ENCODE peak calls at places on chromosomes 12 and 14, in four cellular contexts. One of them, this sample, is unnamed.

GRCh38 chr14:90388437-90388836 is 8.4 kb upstream of the CALM1 start:
- DNase-seq in psoas muscle: peak
- DNase-seq in stimulated activated CD4-positive, alpha-beta T cell treated with anti-CD3 and anti-CD28 coated beads, Interleukin-1b, Interleukin-23, amount 100 ng/mL, for 48 hours: peak
- DNase-seq in stimulated activated CD8-positive, alpha-beta memory T cell treated with anti-CD3 and anti-CD28 coated beads, Interleukin-7, amount 100 ng/mL, for 1 hour: no peak
- DNase-seq in this sample: no peak

GRCh38 chr12:94889512-94890210 is 113.8 kb downstream of the NDUFA12 start:
- DNase-seq in psoas muscle: no peak
- DNase-seq in stimulated activated CD8-positive, alpha-beta memory T cell treated with anti-CD3 and anti-CD28 coated beads, Interleukin-7, amount 100 ng/mL, for 1 hour: no peak
- DNase-seq in stimulated activated CD4-positive, alpha-beta T cell treated with anti-CD3 and anti-CD28 coated beads, Interleukin-1b, Interleukin-23, amount 100 ng/mL, for 48 hours: no peak
- DNase-seq in this sample: peak

GRCh38 chr12:116916714-116917114 is 6.0 kb downstream of the FBXW8 start:
- DNase-seq in stimulated activated CD4-positive, alpha-beta T cell treated with anti-CD3 and anti-CD28 coated beads, Interleukin-1b, Interleukin-23, amount 100 ng/mL, for 48 hours: peak
- DNase-seq in stimulated activated CD8-positive, alpha-beta memory T cell treated with anti-CD3 and anti-CD28 coated beads, Interleukin-7, amount 100 ng/mL, for 1 hour: peak
- DNase-seq in psoas muscle: no peak
- DNase-seq in this sample: no peak

GRCh38 chr14:71403673-71404072 is 496.4 kb downstream of the PCNX1 start:
- DNase-seq in stimulated activated CD4-positive, alpha-beta T cell treated with anti-CD3 and anti-CD28 coated beads, Interleukin-1b, Interleukin-23, amount 100 ng/mL, for 48 hours: peak
- DNase-seq in psoas muscle: no peak
- DNase-seq in stimulated activated CD8-positive, alpha-beta memory T cell treated with anti-CD3 and anti-CD28 coated beads, Interleukin-7, amount 100 ng/mL, for 1 hour: no peak
- DNase-seq in this sample: peak

GRCh38 chr12:47903151-47903611 is 1.6 kb downstream of the VDR start:
- DNase-seq in psoas muscle: no peak
- DNase-seq in stimulated activated CD8-positive, alpha-beta memory T cell treated with anti-CD3 and anti-CD28 coated beads, Interleukin-7, amount 100 ng/mL, for 1 hour: no peak
- DNase-seq in stimulated activated CD4-positive, alpha-beta T cell treated with anti-CD3 and anti-CD28 coated beads, Interleukin-1b, Interleukin-23, amount 100 ng/mL, for 48 hours: peak
- DNase-seq in this sample: no peak

GRCh38 chr14:95413289-95414215 is 93.8 kb upstream of the CLMN start:
- DNase-seq in stimulated activated CD8-positive, alpha-beta memory T cell treated with anti-CD3 and anti-CD28 coated beads, Interleukin-7, amount 100 ng/mL, for 1 hour: no peak
- DNase-seq in psoas muscle: no peak
- DNase-seq in stimulated activated CD4-positive, alpha-beta T cell treated with anti-CD3 and anti-CD28 coated beads, Interleukin-1b, Interleukin-23, amount 100 ng/mL, for 48 hours: no peak
- DNase-seq in this sample: no peak

GRCh38 chr12:46489951-46490388 is 117.4 kb upstream of the SLC38A2 start:
- DNase-seq in psoas muscle: no peak
- DNase-seq in stimulated activated CD8-positive, alpha-beta memory T cell treated with anti-CD3 and anti-CD28 coated beads, Interleukin-7, amount 100 ng/mL, for 1 hour: no peak
- DNase-seq in stimulated activated CD4-positive, alpha-beta T cell treated with anti-CD3 and anti-CD28 coated beads, Interleukin-1b, Interleukin-23, amount 100 ng/mL, for 48 hours: no peak
- DNase-seq in this sample: no peak

GRCh38 chr14:74349757-74350156 is 1.5 kb downstream of the VRTN start:
- DNase-seq in stimulated activated CD8-positive, alpha-beta memory T cell treated with anti-CD3 and anti-CD28 coated beads, Interleukin-7, amount 100 ng/mL, for 1 hour: no peak
- DNase-seq in stimulated activated CD4-positive, alpha-beta T cell treated with anti-CD3 and anti-CD28 coated beads, Interleukin-1b, Interleukin-23, amount 100 ng/mL, for 48 hours: no peak
- DNase-seq in psoas muscle: no peak
- DNase-seq in this sample: no peak

GRCh38 chr12:89901319-89901718 is 192.7 kb upstream of the ATP2B1 start:
- DNase-seq in stimulated activated CD8-positive, alpha-beta memory T cell treated with anti-CD3 and anti-CD28 coated beads, Interleukin-7, amount 100 ng/mL, for 1 hour: no peak
- DNase-seq in psoas muscle: no peak
- DNase-seq in stimulated activated CD4-positive, alpha-beta T cell treated with anti-CD3 and anti-CD28 coated beads, Interleukin-1b, Interleukin-23, amount 100 ng/mL, for 48 hours: no peak
- DNase-seq in this sample: no peak

GRCh38 chr14:94342334-94342934 is 19.3 kb upstream of the SERPINA6 start:
- DNase-seq in psoas muscle: peak
- DNase-seq in stimulated activated CD8-positive, alpha-beta memory T cell treated with anti-CD3 and anti-CD28 coated beads, Interleukin-7, amount 100 ng/mL, for 1 hour: no peak
- DNase-seq in stimulated activated CD4-positive, alpha-beta T cell treated with anti-CD3 and anti-CD28 coated beads, Interleukin-1b, Interleukin-23, amount 100 ng/mL, for 48 hours: peak
- DNase-seq in this sample: no peak

GRCh38 chr12:64737539-64737938 is 21.7 kb downstream of the GNS start:
- DNase-seq in stimulated activated CD4-positive, alpha-beta T cell treated with anti-CD3 and anti-CD28 coated beads, Interleukin-1b, Interleukin-23, amount 100 ng/mL, for 48 hours: peak
- DNase-seq in stimulated activated CD8-positive, alpha-beta memory T cell treated with anti-CD3 and anti-CD28 coated beads, Interleukin-7, amount 100 ng/mL, for 1 hour: no peak
- DNase-seq in psoas muscle: no peak
- DNase-seq in this sample: no peak

GRCh38 chr14:34081126-34081575 is 130.3 kb upstream of the EGLN3 start:
- DNase-seq in stimulated activated CD8-positive, alpha-beta memory T cell treated with anti-CD3 and anti-CD28 coated beads, Interleukin-7, amount 100 ng/mL, for 1 hour: no peak
- DNase-seq in stimulated activated CD4-positive, alpha-beta T cell treated with anti-CD3 and anti-CD28 coated beads, Interleukin-1b, Interleukin-23, amount 100 ng/mL, for 48 hours: no peak
- DNase-seq in psoas muscle: no peak
- DNase-seq in this sample: no peak

GRCh38 chr12:129337413-129337812 is 484.1 kb downstream of the GLT1D1 start:
- DNase-seq in stimulated activated CD4-positive, alpha-beta T cell treated with anti-CD3 and anti-CD28 coated beads, Interleukin-1b, Interleukin-23, amount 100 ng/mL, for 48 hours: no peak
- DNase-seq in stimulated activated CD8-positive, alpha-beta memory T cell treated with anti-CD3 and anti-CD28 coated beads, Interleukin-7, amount 100 ng/mL, for 1 hour: no peak
- DNase-seq in psoas muscle: no peak
- DNase-seq in this sample: no peak

GRCh38 chr12:24798335-24798734 is 150.6 kb downstream of the BCAT1 start:
- DNase-seq in stimulated activated CD4-positive, alpha-beta T cell treated with anti-CD3 and anti-CD28 coated beads, Interleukin-1b, Interleukin-23, amount 100 ng/mL, for 48 hours: no peak
- DNase-seq in stimulated activated CD8-positive, alpha-beta memory T cell treated with anti-CD3 and anti-CD28 coated beads, Interleukin-7, amount 100 ng/mL, for 1 hour: no peak
- DNase-seq in psoas muscle: no peak
- DNase-seq in this sample: no peak

GRCh38 chr12:6276247-6276887 is 34.1 kb upstream of the PLEKHG6 start:
- DNase-seq in stimulated activated CD4-positive, alpha-beta T cell treated with anti-CD3 and anti-CD28 coated beads, Interleukin-1b, Interleukin-23, amount 100 ng/mL, for 48 hours: no peak
- DNase-seq in psoas muscle: no peak
- DNase-seq in stimulated activated CD8-positive, alpha-beta memory T cell treated with anti-CD3 and anti-CD28 coated beads, Interleukin-7, amount 100 ng/mL, for 1 hour: no peak
- DNase-seq in this sample: no peak

GRCh38 chr12:89278169-89278568 is 74.1 kb downstream of the DUSP6 start:
- DNase-seq in stimulated activated CD8-positive, alpha-beta memory T cell treated with anti-CD3 and anti-CD28 coated beads, Interleukin-7, amount 100 ng/mL, for 1 hour: no peak
- DNase-seq in stimulated activated CD4-positive, alpha-beta T cell treated with anti-CD3 and anti-CD28 coated beads, Interleukin-1b, Interleukin-23, amount 100 ng/mL, for 48 hours: no peak
- DNase-seq in psoas muscle: no peak
- DNase-seq in this sample: no peak

GRCh38 chr14:92615451-92615850 is 101.9 kb downstream of the RIN3 start:
- DNase-seq in stimulated activated CD4-positive, alpha-beta T cell treated with anti-CD3 and anti-CD28 coated beads, Interleukin-1b, Interleukin-23, amount 100 ng/mL, for 48 hours: peak
- DNase-seq in stimulated activated CD8-positive, alpha-beta memory T cell treated with anti-CD3 and anti-CD28 coated beads, Interleukin-7, amount 100 ng/mL, for 1 hour: peak
- DNase-seq in psoas muscle: no peak
- DNase-seq in this sample: no peak

GRCh38 chr12:54357802-54358619 is 6.3 kb downstream of the GPR84 start:
- DNase-seq in psoas muscle: no peak
- DNase-seq in stimulated activated CD8-positive, alpha-beta memory T cell treated with anti-CD3 and anti-CD28 coated beads, Interleukin-7, amount 100 ng/mL, for 1 hour: no peak
- DNase-seq in stimulated activated CD4-positive, alpha-beta T cell treated with anti-CD3 and anti-CD28 coated beads, Interleukin-1b, Interleukin-23, amount 100 ng/mL, for 48 hours: peak
- DNase-seq in this sample: peak

GRCh38 chr12:127926004-127926403 is 341.0 kb upstream of the TMEM132C start:
- DNase-seq in psoas muscle: no peak
- DNase-seq in stimulated activated CD8-positive, alpha-beta memory T cell treated with anti-CD3 and anti-CD28 coated beads, Interleukin-7, amount 100 ng/mL, for 1 hour: no peak
- DNase-seq in stimulated activated CD4-positive, alpha-beta T cell treated with anti-CD3 and anti-CD28 coated beads, Interleukin-1b, Interleukin-23, amount 100 ng/mL, for 48 hours: no peak
- DNase-seq in this sample: no peak

GRCh38 chr14:32470161-32470705 is 141.1 kb downstream of the AKAP6 start:
- DNase-seq in stimulated activated CD4-positive, alpha-beta T cell treated with anti-CD3 and anti-CD28 coated beads, Interleukin-1b, Interleukin-23, amount 100 ng/mL, for 48 hours: no peak
- DNase-seq in stimulated activated CD8-positive, alpha-beta memory T cell treated with anti-CD3 and anti-CD28 coated beads, Interleukin-7, amount 100 ng/mL, for 1 hour: no peak
- DNase-seq in psoas muscle: no peak
- DNase-seq in this sample: no peak

GRCh38 chr14:80211143-80212024 is at the start of gene DIO2:
- DNase-seq in stimulated activated CD8-positive, alpha-beta memory T cell treated with anti-CD3 and anti-CD28 coated beads, Interleukin-7, amount 100 ng/mL, for 1 hour: no peak
- DNase-seq in psoas muscle: peak
- DNase-seq in stimulated activated CD4-positive, alpha-beta T cell treated with anti-CD3 and anti-CD28 coated beads, Interleukin-1b, Interleukin-23, amount 100 ng/mL, for 48 hours: no peak
- DNase-seq in this sample: no peak

GRCh38 chr12:15536446-15536845 is 214.1 kb downstream of the PTPRO start:
- DNase-seq in psoas muscle: no peak
- DNase-seq in stimulated activated CD8-positive, alpha-beta memory T cell treated with anti-CD3 and anti-CD28 coated beads, Interleukin-7, amount 100 ng/mL, for 1 hour: no peak
- DNase-seq in stimulated activated CD4-positive, alpha-beta T cell treated with anti-CD3 and anti-CD28 coated beads, Interleukin-1b, Interleukin-23, amount 100 ng/mL, for 48 hours: no peak
- DNase-seq in this sample: no peak

GRCh38 chr12:124559182-124560017 is 8.0 kb downstream of the NCOR2 start:
- DNase-seq in stimulated activated CD4-positive, alpha-beta T cell treated with anti-CD3 and anti-CD28 coated beads, Interleukin-1b, Interleukin-23, amount 100 ng/mL, for 48 hours: no peak
- DNase-seq in stimulated activated CD8-positive, alpha-beta memory T cell treated with anti-CD3 and anti-CD28 coated beads, Interleukin-7, amount 100 ng/mL, for 1 hour: no peak
- DNase-seq in psoas muscle: no peak
- DNase-seq in this sample: no peak

GRCh38 chr12:50600364-50600763 is 95.6 kb downstream of the DIP2B start:
- DNase-seq in stimulated activated CD8-positive, alpha-beta memory T cell treated with anti-CD3 and anti-CD28 coated beads, Interleukin-7, amount 100 ng/mL, for 1 hour: no peak
- DNase-seq in psoas muscle: no peak
- DNase-seq in stimulated activated CD4-positive, alpha-beta T cell treated with anti-CD3 and anti-CD28 coated beads, Interleukin-1b, Interleukin-23, amount 100 ng/mL, for 48 hours: no peak
- DNase-seq in this sample: no peak

GRCh38 chr12:46174061-46174662 is 94.7 kb downstream of the SLC38A1 start:
- DNase-seq in psoas muscle: no peak
- DNase-seq in stimulated activated CD8-positive, alpha-beta memory T cell treated with anti-CD3 and anti-CD28 coated beads, Interleukin-7, amount 100 ng/mL, for 1 hour: no peak
- DNase-seq in stimulated activated CD4-positive, alpha-beta T cell treated with anti-CD3 and anti-CD28 coated beads, Interleukin-1b, Interleukin-23, amount 100 ng/mL, for 48 hours: no peak
- DNase-seq in this sample: no peak

GRCh38 chr12:65881348-65881961 is 57.2 kb downstream of the HMGA2 start:
- DNase-seq in stimulated activated CD4-positive, alpha-beta T cell treated with anti-CD3 and anti-CD28 coated beads, Interleukin-1b, Interleukin-23, amount 100 ng/mL, for 48 hours: no peak
- DNase-seq in psoas muscle: peak
- DNase-seq in stimulated activated CD8-positive, alpha-beta memory T cell treated with anti-CD3 and anti-CD28 coated beads, Interleukin-7, amount 100 ng/mL, for 1 hour: no peak
- DNase-seq in this sample: peak

GRCh38 chr12:57718641-57719528 is 19.7 kb downstream of the AGAP2 start:
- DNase-seq in stimulated activated CD8-positive, alpha-beta memory T cell treated with anti-CD3 and anti-CD28 coated beads, Interleukin-7, amount 100 ng/mL, for 1 hour: no peak
- DNase-seq in stimulated activated CD4-positive, alpha-beta T cell treated with anti-CD3 and anti-CD28 coated beads, Interleukin-1b, Interleukin-23, amount 100 ng/mL, for 48 hours: no peak
- DNase-seq in psoas muscle: no peak
- DNase-seq in this sample: no peak

GRCh38 chr12:122687091-122687490 is 16.1 kb downstream of the HCAR2 start:
- DNase-seq in psoas muscle: no peak
- DNase-seq in stimulated activated CD8-positive, alpha-beta memory T cell treated with anti-CD3 and anti-CD28 coated beads, Interleukin-7, amount 100 ng/mL, for 1 hour: no peak
- DNase-seq in stimulated activated CD4-positive, alpha-beta T cell treated with anti-CD3 and anti-CD28 coated beads, Interleukin-1b, Interleukin-23, amount 100 ng/mL, for 48 hours: no peak
- DNase-seq in this sample: no peak

GRCh38 chr12:89470741-89471504 is 53.7 kb downstream of the GALNT4 start:
- DNase-seq in stimulated activated CD4-positive, alpha-beta T cell treated with anti-CD3 and anti-CD28 coated beads, Interleukin-1b, Interleukin-23, amount 100 ng/mL, for 48 hours: no peak
- DNase-seq in psoas muscle: no peak
- DNase-seq in stimulated activated CD8-positive, alpha-beta memory T cell treated with anti-CD3 and anti-CD28 coated beads, Interleukin-7, amount 100 ng/mL, for 1 hour: no peak
- DNase-seq in this sample: no peak

GRCh38 chr12:66107451-66107915 is 23.1 kb downstream of the LLPH start:
- DNase-seq in stimulated activated CD8-positive, alpha-beta memory T cell treated with anti-CD3 and anti-CD28 coated beads, Interleukin-7, amount 100 ng/mL, for 1 hour: no peak
- DNase-seq in psoas muscle: peak
- DNase-seq in stimulated activated CD4-positive, alpha-beta T cell treated with anti-CD3 and anti-CD28 coated beads, Interleukin-1b, Interleukin-23, amount 100 ng/mL, for 48 hours: peak
- DNase-seq in this sample: peak

GRCh38 chr12:63068857-63069442 is 82.1 kb downstream of the AVPR1A start:
- DNase-seq in psoas muscle: no peak
- DNase-seq in stimulated activated CD8-positive, alpha-beta memory T cell treated with anti-CD3 and anti-CD28 coated beads, Interleukin-7, amount 100 ng/mL, for 1 hour: no peak
- DNase-seq in stimulated activated CD4-positive, alpha-beta T cell treated with anti-CD3 and anti-CD28 coated beads, Interleukin-1b, Interleukin-23, amount 100 ng/mL, for 48 hours: no peak
- DNase-seq in this sample: peak

GRCh38 chr12:48143898-48144297 is 13.4 kb downstream of the ASB8 start:
- DNase-seq in stimulated activated CD4-positive, alpha-beta T cell treated with anti-CD3 and anti-CD28 coated beads, Interleukin-1b, Interleukin-23, amount 100 ng/mL, for 48 hours: no peak
- DNase-seq in stimulated activated CD8-positive, alpha-beta memory T cell treated with anti-CD3 and anti-CD28 coated beads, Interleukin-7, amount 100 ng/mL, for 1 hour: no peak
- DNase-seq in psoas muscle: no peak
- DNase-seq in this sample: no peak

GRCh38 chr12:17666641-17667324 is 423.2 kb downstream of the RERGL start:
- DNase-seq in stimulated activated CD8-positive, alpha-beta memory T cell treated with anti-CD3 and anti-CD28 coated beads, Interleukin-7, amount 100 ng/mL, for 1 hour: no peak
- DNase-seq in psoas muscle: no peak
- DNase-seq in stimulated activated CD4-positive, alpha-beta T cell treated with anti-CD3 and anti-CD28 coated beads, Interleukin-1b, Interleukin-23, amount 100 ng/mL, for 48 hours: no peak
- DNase-seq in this sample: no peak

GRCh38 chr14:63277784-63278183 is 41.0 kb downstream of the GPHB5 start:
- DNase-seq in stimulated activated CD4-positive, alpha-beta T cell treated with anti-CD3 and anti-CD28 coated beads, Interleukin-1b, Interleukin-23, amount 100 ng/mL, for 48 hours: no peak
- DNase-seq in stimulated activated CD8-positive, alpha-beta memory T cell treated with anti-CD3 and anti-CD28 coated beads, Interleukin-7, amount 100 ng/mL, for 1 hour: no peak
- DNase-seq in psoas muscle: no peak
- DNase-seq in this sample: no peak

GRCh38 chr12:57888407-57889157 is 42.1 kb upstream of the CTDSP2 start:
- DNase-seq in stimulated activated CD4-positive, alpha-beta T cell treated with anti-CD3 and anti-CD28 coated beads, Interleukin-1b, Interleukin-23, amount 100 ng/mL, for 48 hours: no peak
- DNase-seq in psoas muscle: peak
- DNase-seq in stimulated activated CD8-positive, alpha-beta memory T cell treated with anti-CD3 and anti-CD28 coated beads, Interleukin-7, amount 100 ng/mL, for 1 hour: no peak
- DNase-seq in this sample: no peak

GRCh38 chr14:61338457-61338856 is 17.1 kb downstream of the PRKCH start:
- DNase-seq in psoas muscle: no peak
- DNase-seq in stimulated activated CD8-positive, alpha-beta memory T cell treated with anti-CD3 and anti-CD28 coated beads, Interleukin-7, amount 100 ng/mL, for 1 hour: no peak
- DNase-seq in stimulated activated CD4-positive, alpha-beta T cell treated with anti-CD3 and anti-CD28 coated beads, Interleukin-1b, Interleukin-23, amount 100 ng/mL, for 48 hours: no peak
- DNase-seq in this sample: no peak

This sample was measured in HAP-1.